ENCODE peak calls at places on chromosomes 13 and 19, in four cellular contexts. One of them, this sample, is unnamed.
A peak's percentile ranks its signal among the peaks of the same experiment; 100 is the strongest.

GRCh38 chr19:2180881-2181617 is 17.3 kb downstream of the DOT1L start:
- DNase-seq in HEK293T: no peak
- DNase-seq in germinal center: no peak
- DNase-seq in hepatic stellate cell: no peak
- DNase-seq in this sample: no peak

GRCh38 chr13:33116321-33117010 is 100.2 kb downstream of the KL start:
- DNase-seq in HEK293T: no peak
- DNase-seq in germinal center: no peak
- DNase-seq in hepatic stellate cell: no peak
- DNase-seq in this sample: no peak

GRCh38 chr13:27375686-27376326 is 48.6 kb upstream of the GTF3A start:
- DNase-seq in HEK293T: peak; percentile 76
- DNase-seq in germinal center: peak; percentile 78
- DNase-seq in hepatic stellate cell: peak; percentile 73
- DNase-seq in this sample: peak; percentile 76

GRCh38 chr19:3389876-3390361 is 23.5 kb downstream of the NFIC start:
- DNase-seq in germinal center: no peak
- DNase-seq in hepatic stellate cell: no peak
- DNase-seq in HEK293T: no peak
- DNase-seq in this sample: no peak

GRCh38 chr13:94842901-94843300 is 130.6 kb upstream of the SOX21 start:
- DNase-seq in HEK293T: no peak
- DNase-seq in hepatic stellate cell: no peak
- DNase-seq in germinal center: no peak
- DNase-seq in this sample: no peak

GRCh38 chr13:53408847-53409568 is 380.4 kb downstream of the OLFM4 start:
- DNase-seq in hepatic stellate cell: no peak
- DNase-seq in HEK293T: no peak
- DNase-seq in germinal center: no peak
- DNase-seq in this sample: no peak

GRCh38 chr19:50465986-50466771 is 10.1 kb upstream of the EMC10 start:
- DNase-seq in germinal center: no peak
- DNase-seq in HEK293T: peak; percentile 52
- DNase-seq in hepatic stellate cell: peak; percentile 67
- DNase-seq in this sample: no peak

GRCh38 chr19:35828694-35829301 is 16.2 kb upstream of the PRODH2 start:
- DNase-seq in germinal center: peak; percentile 38
- DNase-seq in hepatic stellate cell: peak; percentile 70
- DNase-seq in HEK293T: peak; percentile 66
- DNase-seq in this sample: peak; percentile 78

GRCh38 chr13:41652735-41653361 is 195.5 kb downstream of the RGCC start:
- DNase-seq in hepatic stellate cell: peak; percentile 39
- DNase-seq in germinal center: peak; percentile 20
- DNase-seq in HEK293T: no peak
- DNase-seq in this sample: peak; percentile 33

GRCh38 chr19:3670258-3670795 is 29.9 kb downstream of the PIP5K1C start:
- DNase-seq in germinal center: no peak
- DNase-seq in HEK293T: no peak
- DNase-seq in hepatic stellate cell: peak; percentile 98
- DNase-seq in this sample: no peak

GRCh38 chr19:53978975-53979801 is 12.2 kb upstream of the CACNG6 start:
- DNase-seq in germinal center: no peak
- DNase-seq in hepatic stellate cell: no peak
- DNase-seq in HEK293T: no peak
- DNase-seq in this sample: no peak

GRCh38 chr19:56110515-56111448 is 10.3 kb downstream of the ZNF787 start:
- DNase-seq in germinal center: no peak
- DNase-seq in hepatic stellate cell: no peak
- DNase-seq in HEK293T: no peak
- DNase-seq in this sample: peak; percentile 36

GRCh38 chr19:19627716-19628498 is at the start of gene LPAR2:
- DNase-seq in hepatic stellate cell: no peak
- DNase-seq in HEK293T: no peak
- DNase-seq in germinal center: peak; percentile 98
- DNase-seq in this sample: peak; percentile 41

GRCh38 chr13:113598481-113598880 is 13.9 kb downstream of the TFDP1 start:
- DNase-seq in germinal center: no peak
- DNase-seq in hepatic stellate cell: no peak
- DNase-seq in HEK293T: no peak
- DNase-seq in this sample: no peak

This sample was measured in endothelial cell.